ENCODE peak calls at places on chromosomes 12 and 14, in ten cellular contexts. W is stimulated activated CD4-positive, alpha-beta T cell treated with anti-CD3 and anti-CD28 coated beads, Interleukin-15, amount 100 ng/mL, for 1 hour; G is mesothelial cell of epicardium; U is heart right ventricle; B is mammary epithelial cell; D is left colon; C is neural crest cell; S is endothelial cell; Z is stimulated activated CD8-positive, alpha-beta memory T cell treated with anti-CD3 and anti-CD28 coated beads, Interleukin-2, amount 100 ng/mL, for 1 hour; R is A673. V is an unnamed sample.

GRCh38 chr12:12486661-12487240 is 75.9 kb downstream of the DUSP16 start:
- DNase-seq in W (no peak), G (no peak), U (no peak), B (no peak), D (no peak), C (no peak), S (no peak), Z (no peak), R (no peak), V (no peak)

GRCh38 chr12:39935275-39935674 is 170.6 kb downstream of the SLC2A13 start:
- DNase-seq in W (no peak), G (no peak), U (no peak), B (peak), D (no peak), C (no peak), S (no peak), Z (no peak), R (no peak), V (no peak)

GRCh38 chr12:92701441-92701840 is 1.3 kb upstream of the PLEKHG7 start:
- DNase-seq in W (no peak), G (no peak), U (no peak), B (no peak), D (no peak), C (no peak), S (no peak), Z (no peak), R (no peak), V (no peak)

GRCh38 chr12:5723071-5723470 is 222.0 kb downstream of the ANO2 start:
- DNase-seq in W (no peak), G (no peak), U (no peak), B (no peak), D (no peak), C (no peak), S (no peak), Z (no peak), R (no peak), V (no peak)

GRCh38 chr14:53432378-53432802 is 279.3 kb upstream of the DDHD1 start:
- DNase-seq in W (no peak), G (no peak), U (no peak), B (peak), D (no peak), C (peak), S (peak), Z (no peak), R (peak), V (no peak)

GRCh38 chr12:936377-937345 is 12.8 kb downstream of the RAD52 start:
- DNase-seq in W (no peak), G (no peak), U (no peak), B (no peak), D (no peak), C (no peak), S (no peak), Z (no peak), R (no peak), V (no peak)

GRCh38 chr12:100427078-100427477 is 46.6 kb upstream of the NR1H4 start:
- DNase-seq in W (no peak), G (no peak), U (no peak), B (peak), D (no peak), C (no peak), S (no peak), Z (no peak), R (no peak), V (no peak)

GRCh38 chr14:53062856-53063255 is 90.3 kb downstream of the DDHD1 start:
- DNase-seq in W (no peak), G (no peak), U (no peak), B (no peak), D (no peak), C (no peak), S (no peak), Z (no peak), R (peak), V (no peak)

GRCh38 chr14:58815046-58815701 is 177.4 kb downstream of the DACT1 start:
- DNase-seq in W (no peak), G (no peak), U (no peak), B (peak), D (no peak), C (no peak), S (no peak), Z (no peak), R (no peak), V (no peak)

GRCh38 chr14:62428429-62429203 is 616.6 kb downstream of the KCNH5 start:
- DNase-seq in W (no peak), G (no peak), U (no peak), B (peak), D (no peak), C (no peak), S (no peak), Z (no peak), R (peak), V (no peak)

GRCh38 chr12:52029686-52030085 is 21.6 kb upstream of the NR4A1 start:
- DNase-seq in W (no peak), G (no peak), U (no peak), B (peak), D (no peak), C (no peak), S (no peak), Z (no peak), R (peak), V (peak)

GRCh38 chr12:52360663-52361271 is 6.5 kb downstream of the KRT85 start:
- DNase-seq in W (no peak), G (peak), U (no peak), B (no peak), D (no peak), C (no peak), S (no peak), Z (no peak), R (no peak), V (no peak)

GRCh38 chr14:67335781-67336180 is 23.8 kb downstream of the ATP6V1D start:
- DNase-seq in W (no peak), G (no peak), U (no peak), B (no peak), D (no peak), C (peak), S (peak), Z (no peak), R (peak), V (no peak)

GRCh38 chr12:117192057-117192456 is 1.8 kb upstream of the FBXO21 start:
- DNase-seq in W (no peak), G (no peak), U (no peak), B (no peak), D (no peak), C (no peak), S (no peak), Z (no peak), R (peak), V (no peak)

GRCh38 chr12:90501412-90501811 is 453.6 kb downstream of the CCER1 start:
- DNase-seq in W (no peak), G (no peak), U (no peak), B (no peak), D (no peak), C (no peak), S (no peak), Z (no peak), R (no peak), V (no peak)

GRCh38 chr12:51631591-51631990 is 40.6 kb downstream of the SCN8A start:
- DNase-seq in W (no peak), G (no peak), U (no peak), B (peak), D (no peak), C (no peak), S (no peak), Z (no peak), R (peak), V (no peak)

GRCh38 chr14:99507860-99508640 is 26.8 kb downstream of the CCNK start:
- DNase-seq in W (no peak), G (no peak), U (no peak), B (no peak), D (no peak), C (no peak), S (no peak), Z (no peak), R (no peak), V (no peak)

GRCh38 chr14:55518391-55518790 is 61.6 kb upstream of the KTN1 start:
- DNase-seq in W (no peak), G (no peak), U (no peak), B (no peak), D (no peak), C (no peak), S (no peak), Z (no peak), R (no peak), V (no peak)

GRCh38 chr12:112936264-112936663 is 2.0 kb upstream of the OAS3 start:
- DNase-seq in W (no peak), G (no peak), U (no peak), B (peak), D (peak), C (no peak), S (no peak), Z (no peak), R (no peak), V (no peak)

GRCh38 chr12:21476949-21477348 is 24.5 kb downstream of the RECQL start:
- DNase-seq in W (no peak), G (no peak), U (no peak), B (peak), D (no peak), C (no peak), S (no peak), Z (no peak), R (no peak), V (no peak)

GRCh38 chr12:106583578-106584103 is 837 bp downstream of the RFX4 start:
- DNase-seq in W (no peak), G (no peak), U (no peak), B (peak), D (no peak), C (peak), S (no peak), Z (no peak), R (peak), V (no peak)

GRCh38 chr14:96145116-96145864 is 59.3 kb upstream of the BDKRB2 start:
- DNase-seq in W (no peak), G (no peak), U (no peak), B (no peak), D (no peak), C (no peak), S (no peak), Z (no peak), R (no peak), V (no peak)

GRCh38 chr12:106739815-106740552 is 34.5 kb upstream of the RIC8B start:
- DNase-seq in W (no peak), G (no peak), U (no peak), B (no peak), D (no peak), C (no peak), S (no peak), Z (no peak), R (no peak), V (no peak)

GRCh38 chr12:49507139-49507538 is 31.7 kb upstream of the KCNH3 start:
- DNase-seq in W (no peak), G (no peak), U (no peak), B (peak), D (no peak), C (no peak), S (no peak), Z (no peak), R (peak), V (no peak)

GRCh38 chr12:4855121-4855924 is 54.4 kb upstream of the KCNA1 start:
- DNase-seq in W (no peak), G (peak), U (no peak), B (peak), D (peak), C (peak), S (peak), Z (peak), R (peak), V (peak)

GRCh38 chr12:13173012-13173441 is 23.5 kb upstream of the EMP1 start:
- DNase-seq in W (no peak), G (no peak), U (no peak), B (no peak), D (no peak), C (no peak), S (no peak), Z (no peak), R (no peak), V (no peak)

GRCh38 chr12:39866135-39866534 is 239.7 kb downstream of the SLC2A13 start:
- DNase-seq in W (no peak), G (no peak), U (no peak), B (no peak), D (no peak), C (no peak), S (no peak), Z (no peak), R (no peak), V (no peak)

GRCh38 chr14:33545696-33546095 is 405.2 kb downstream of the EGLN3 start:
- DNase-seq in W (no peak), G (no peak), U (no peak), B (peak), D (no peak), C (no peak), S (no peak), Z (no peak), R (no peak), V (no peak)

GRCh38 chr12:58905422-58905821 is 14.9 kb downstream of the LRIG3 start:
- DNase-seq in W (no peak), G (no peak), U (no peak), B (no peak), D (no peak), C (no peak), S (no peak), Z (no peak), R (no peak), V (no peak)

GRCh38 chr14:74616507-74616906 is 4.5 kb upstream of the LTBP2 start:
- DNase-seq in W (no peak), G (no peak), U (no peak), B (peak), D (no peak), C (no peak), S (no peak), Z (no peak), R (peak), V (peak)

GRCh38 chr14:54108481-54109471 is 152.2 kb upstream of the BMP4 start:
- DNase-seq in W (no peak), G (no peak), U (no peak), B (peak), D (no peak), C (no peak), S (no peak), Z (no peak), R (no peak), V (no peak)

GRCh38 chr12:56695327-56696101 is 7.4 kb upstream of the PTGES3 start:
- DNase-seq in W (no peak), G (no peak), U (no peak), B (no peak), D (no peak), C (no peak), S (no peak), Z (no peak), R (no peak), V (no peak)

V was measured in psoas muscle.